ENCODE peak calls at places on chromosomes 2 and 18, in seven cellular contexts. F, P, E, W, S, O and X are unnamed samples.
A peak's percentile ranks its signal among the peaks of the same experiment; 100 is the strongest.

GRCh38 chr2:206867006-206867405 is 72.3 kb upstream of the CPO start:
- DNase-seq in F (no peak), P (no peak), E (no peak), W (no peak), S (no peak), O (no peak), X (no peak)

GRCh38 chr2:70937866-70938579 is 2.3 kb downstream of the ATP6V1B1 start:
- DNase-seq in F (no peak), P (no peak), E (peak; percentile 78), W (no peak), S (no peak), O (no peak), X (no peak)

GRCh38 chr2:168793596-168793995 is 8.8 kb upstream of the NOSTRIN start:
- DNase-seq in F (no peak), P (no peak), E (no peak), W (no peak), S (no peak), O (no peak), X (no peak)

GRCh38 chr2:109162999-109163398 is 34.0 kb downstream of the SH3RF3 start:
- DNase-seq in F (no peak), P (no peak), E (peak; percentile 84), W (no peak), S (no peak), O (no peak), X (peak; percentile 73)

GRCh38 chr18:65093341-65093740 is 657.5 kb upstream of the CDH7 start:
- DNase-seq in F (no peak), P (no peak), E (no peak), W (no peak), S (no peak), O (no peak), X (no peak)

GRCh38 chr2:149125031-149125725 is 86.7 kb downstream of the LYPD6B start:
- DNase-seq in F (no peak), P (no peak), E (no peak), W (no peak), S (no peak), O (no peak), X (no peak)

GRCh38 chr2:41326801-41327200 is 721.0 kb upstream of the PKDCC start:
- DNase-seq in F (no peak), P (no peak), E (no peak), W (no peak), S (no peak), O (no peak), X (no peak)

GRCh38 chr2:238554468-238555184 is 127.9 kb downstream of the ASB1 start:
- DNase-seq in F (no peak), P (no peak), E (no peak), W (no peak), S (no peak), O (no peak), X (no peak)

GRCh38 chr2:100820346-100821254 is 661 bp downstream of the NPAS2 start:
- DNase-seq in F (no peak), P (no peak), E (no peak), W (peak; percentile 11), S (no peak), O (no peak), X (no peak)

GRCh38 chr2:159585607-159586006 is 30.7 kb downstream of the BAZ2B start:
- DNase-seq in F (no peak), P (no peak), E (no peak), W (no peak), S (no peak), O (no peak), X (no peak)

GRCh38 chr2:152403395-152403794 is 68.4 kb downstream of the FMNL2 start:
- DNase-seq in F (no peak), P (no peak), E (no peak), W (no peak), S (no peak), O (no peak), X (no peak)

GRCh38 chr2:75525434-75526308 is 35.1 kb downstream of the EVA1A start:
- DNase-seq in F (no peak), P (no peak), E (no peak), W (no peak), S (no peak), O (no peak), X (no peak)

GRCh38 chr2:168775837-168776236 is 26.6 kb upstream of the NOSTRIN start:
- DNase-seq in F (no peak), P (no peak), E (no peak), W (no peak), S (no peak), O (no peak), X (no peak)

GRCh38 chr2:209642146-209642815 is 129.4 kb upstream of the UNC80 start:
- DNase-seq in F (no peak), P (no peak), E (no peak), W (no peak), S (no peak), O (no peak), X (no peak)

GRCh38 chr2:30989746-30990145 is 148.5 kb downstream of the GALNT14 start:
- DNase-seq in F (no peak), P (no peak), E (no peak), W (no peak), S (no peak), O (no peak), X (no peak)

GRCh38 chr2:239960929-239961661 is 64.0 kb downstream of the NDUFA10 start:
- DNase-seq in F (peak; percentile 15), P (no peak), E (no peak), W (no peak), S (no peak), O (no peak), X (no peak)

GRCh38 chr18:57352271-57352701 is at the start of gene ST8SIA3:
- DNase-seq in F (no peak), P (no peak), E (no peak), W (peak; percentile 15), S (no peak), O (no peak), X (no peak)

GRCh38 chr18:35753306-35753910 is 171.9 kb downstream of the GALNT1 start:
- DNase-seq in F (no peak), P (no peak), E (no peak), W (no peak), S (no peak), O (no peak), X (no peak)

GRCh38 chr2:96763511-96764252 is 3.0 kb downstream of the CNNM4 start:
- DNase-seq in F (no peak), P (no peak), E (no peak), W (peak; percentile 37), S (no peak), O (no peak), X (no peak)

GRCh38 chr2:172101707-172102158 is 967 bp downstream of the DLX2 start:
- DNase-seq in F (no peak), P (no peak), E (no peak), W (no peak), S (no peak), O (no peak), X (no peak)

GRCh38 chr2:43169987-43170732 is 56.2 kb downstream of the ZFP36L2 start:
- DNase-seq in F (no peak), P (no peak), E (no peak), W (peak; percentile 38), S (no peak), O (no peak), X (no peak)

GRCh38 chr2:173991857-173992588 is 26.9 kb upstream of the SP3 start:
- DNase-seq in F (no peak), P (no peak), E (no peak), W (no peak), S (no peak), O (no peak), X (no peak)

GRCh38 chr2:120319686-120320317 is 26.1 kb upstream of the INHBB start:
- DNase-seq in F (no peak), P (no peak), E (no peak), W (no peak), S (no peak), O (no peak), X (no peak)

GRCh38 chr2:202588647-202589581 is 45.9 kb upstream of the FAM117B start:
- DNase-seq in F (peak; percentile 24), P (peak; percentile 54), E (no peak), W (peak; percentile 58), S (peak; percentile 40), O (peak; percentile 60), X (peak; percentile 18)

GRCh38 chr2:157825885-157826284 is 50.2 kb downstream of the ACVR1 start:
- DNase-seq in F (no peak), P (no peak), E (no peak), W (no peak), S (no peak), O (no peak), X (no peak)

GRCh38 chr2:219636941-219637841 is 9.8 kb downstream of the SLC4A3 start:
- DNase-seq in F (no peak), P (no peak), E (peak; percentile 60), W (no peak), S (no peak), O (peak; percentile 1), X (no peak)